ENCODE peak calls at places on chromosomes 11 and 22, in four cellular contexts. U, Y, E and X are unnamed samples.

GRCh38 chr11:27387362-27387761 is 24.3 kb upstream of the CCDC34 start:
- DNase-seq in E (no peak), U (no peak), Y (no peak), X (no peak)

GRCh38 chr22:19035474-19036228 is 86.6 kb downstream of the DGCR2 start:
- DNase-seq in E (no peak), Y (no peak), U (peak; percentile 45), X (peak; percentile 41)

GRCh38 chr22:20905415-20906386 is 11.5 kb upstream of the CRKL start:
- DNase-seq in U (no peak), Y (no peak), E (no peak), X (no peak)

GRCh38 chr11:108871152-108871551 is 206.3 kb downstream of the DDX10 start:
- DNase-seq in E (no peak), Y (no peak), U (peak; percentile 55), X (peak; percentile 62)

GRCh38 chr11:8934735-8935478 is 2.2 kb upstream of the C11orf16 start:
- DNase-seq in U (peak; percentile 78), Y (no peak), E (no peak), X (peak; percentile 55)

GRCh38 chr11:9330387-9331384 is 16.3 kb upstream of the TMEM41B start:
- DNase-seq in U (no peak), E (no peak), Y (no peak), X (no peak)

GRCh38 chr11:75474878-75475766 is 42.1 kb upstream of the KLHL35 start:
- DNase-seq in Y (peak; percentile 59), E (peak; percentile 46), U (peak; percentile 71), X (peak; percentile 65)

GRCh38 chr11:117969160-117969991 is 16.8 kb upstream of the IL10RA start:
- DNase-seq in E (no peak), U (no peak), Y (no peak), X (no peak)

GRCh38 chr11:110463153-110463552 is 33.4 kb downstream of the FDX1 start:
- DNase-seq in Y (peak; percentile 38), E (peak; percentile 46), U (peak; percentile 70), X (peak; percentile 59)

GRCh38 chr22:39174498-39175120 is 22.1 kb upstream of the CBX7 start:
- DNase-seq in E (peak; percentile 70), U (peak; percentile 91), Y (peak; percentile 82), X (peak; percentile 91)

GRCh38 chr11:69298778-69299461 is 5.0 kb downstream of the MYEOV start:
- DNase-seq in Y (no peak), U (no peak), E (no peak), X (no peak)

GRCh38 chr11:76628408-76628947 is 42.1 kb downstream of the LRRC32 start:
- DNase-seq in Y (no peak), E (no peak), U (no peak), X (no peak)

GRCh38 chr22:48897638-48897954 is 930.1 kb downstream of the BRD1 start:
- DNase-seq in Y (no peak), E (no peak), U (no peak), X (no peak)

GRCh38 chr11:120652705-120653335 is 141.3 kb downstream of the GRIK4 start:
- DNase-seq in E (no peak), U (peak; percentile 28), Y (no peak), X (no peak)

GRCh38 chr22:17056058-17056457 is 28.7 kb upstream of the IL17RA start:
- DNase-seq in E (no peak), U (no peak), Y (no peak), X (no peak)

GRCh38 chr11:12815150-12815523 is 140.9 kb downstream of the TEAD1 start:
- DNase-seq in E (no peak), Y (no peak), U (no peak), X (no peak)

GRCh38 chr22:48650323-48651035 is 1177.2 kb downstream of the BRD1 start:
- DNase-seq in Y (no peak), E (no peak), U (no peak), X (no peak)

GRCh38 chr11:708511-708910 is 2.5 kb downstream of the EPS8L2 start:
- DNase-seq in U (no peak), E (no peak), Y (no peak), X (no peak)

GRCh38 chr11:34335331-34335730 is 22.5 kb downstream of the ABTB2 start:
- DNase-seq in E (no peak), U (no peak), Y (no peak), X (no peak)

GRCh38 chr11:71247551-71248250 is 4.7 kb downstream of the SHANK2 start:
- DNase-seq in U (peak; percentile 38), E (no peak), Y (peak; percentile 64), X (no peak)

GRCh38 chr11:71248251-71248570 is 4.2 kb downstream of the SHANK2 start:
- DNase-seq in E (no peak), Y (no peak), U (peak; percentile 32), X (no peak)

GRCh38 chr11:71248656-71249055 is 3.7 kb downstream of the SHANK2 start:
- DNase-seq in E (no peak), U (peak; percentile 41), Y (no peak), X (no peak)

GRCh38 chr11:71250512-71251158 is 1.7 kb downstream of the SHANK2 start:
- DNase-seq in U (peak; percentile 35), Y (no peak), E (peak; percentile 3), X (no peak)

DNA sequence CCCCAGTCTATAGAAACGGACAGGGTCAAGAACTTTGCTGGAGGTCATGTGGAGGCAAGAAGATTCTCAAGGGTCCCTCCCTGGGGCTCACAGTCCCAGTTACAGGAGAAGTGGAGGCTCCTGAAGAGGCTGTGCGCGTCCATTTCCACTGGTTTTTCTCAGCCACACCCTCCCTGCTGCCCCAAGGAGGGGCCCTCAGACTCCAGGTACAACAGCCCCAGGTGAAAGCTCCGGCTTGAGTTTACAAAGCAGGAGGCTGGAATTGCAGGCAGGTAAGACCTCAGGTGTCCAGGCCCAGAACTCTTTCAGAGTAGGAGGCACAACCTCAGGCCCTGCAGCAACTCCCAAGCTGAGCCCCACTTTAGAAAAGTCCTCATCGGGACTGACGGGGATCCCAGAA is 3.1 kb downstream of the SHANK2 start:
- DNase-seq in E (no peak), Y (no peak), U (peak; percentile 50), X (no peak)
- H3K27me3 ChIP-seq in E (peaks cover 54% of the 10 kb centered on the region), Y (peaks cover 90% of the 10 kb centered on the region), U (no peaks in the 10 kb centered on the region), X (peaks cover 41% of the 10 kb centered on the region)

GRCh38 chr11:2482199-2482598 is 37.4 kb downstream of the KCNQ1 start:
- DNase-seq in E (no peak), U (no peak), Y (no peak), X (no peak)
- H3K27me3 ChIP-seq in E (peaks cover 6% of the 10 kb centered on the region), U (no peaks in the 10 kb centered on the region), Y (no peaks in the 10 kb centered on the region), X (no peaks in the 10 kb centered on the region)

GRCh38 chr11:17406818-17407149 is 18.3 kb upstream of the KCNJ11 start:
- DNase-seq in E (no peak), U (no peak), Y (no peak), X (no peak)

GRCh38 chr11:17410606-17411379 is 22.3 kb upstream of the KCNJ11 start:
- DNase-seq in E (peak; percentile 74), Y (no peak), U (no peak), X (no peak)

GRCh38 chr11:17407575-17407974 is 19.1 kb upstream of the KCNJ11 start:
- DNase-seq in Y (no peak), E (no peak), U (no peak), X (no peak)

GRCh38 chr11:17408026-17408425 is 19.6 kb upstream of the KCNJ11 start:
- DNase-seq in E (no peak), Y (no peak), U (no peak), X (no peak)

DNA sequence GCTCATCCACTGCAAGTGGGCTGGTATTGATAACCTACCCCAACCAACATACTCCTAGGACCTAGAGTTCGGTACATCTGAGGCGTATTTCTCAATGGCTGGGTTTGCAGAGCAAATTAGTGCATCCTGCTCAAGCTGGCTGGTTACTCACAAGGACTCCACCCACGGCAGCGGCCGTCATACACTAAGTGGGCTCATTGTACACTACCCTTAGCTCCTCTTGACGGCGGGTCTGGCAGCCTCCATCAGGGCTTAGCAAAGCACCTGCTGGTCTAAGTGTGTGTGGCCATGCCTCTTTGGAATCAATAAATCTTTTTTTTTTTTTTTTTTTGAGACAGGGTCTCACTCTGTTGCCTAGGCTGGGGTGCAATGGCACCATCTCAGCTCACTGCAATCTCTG is 20.2 kb upstream of the KCNJ11 start:
- DNase-seq in E (no peak), Y (no peak), U (no peak), X (no peak)
- H3K27me3 ChIP-seq in E (no peaks in the 10 kb centered on the region), Y (no peaks in the 10 kb centered on the region), U (no peaks in the 10 kb centered on the region), X (peaks cover 3% of the 10 kb centered on the region)

DNA sequence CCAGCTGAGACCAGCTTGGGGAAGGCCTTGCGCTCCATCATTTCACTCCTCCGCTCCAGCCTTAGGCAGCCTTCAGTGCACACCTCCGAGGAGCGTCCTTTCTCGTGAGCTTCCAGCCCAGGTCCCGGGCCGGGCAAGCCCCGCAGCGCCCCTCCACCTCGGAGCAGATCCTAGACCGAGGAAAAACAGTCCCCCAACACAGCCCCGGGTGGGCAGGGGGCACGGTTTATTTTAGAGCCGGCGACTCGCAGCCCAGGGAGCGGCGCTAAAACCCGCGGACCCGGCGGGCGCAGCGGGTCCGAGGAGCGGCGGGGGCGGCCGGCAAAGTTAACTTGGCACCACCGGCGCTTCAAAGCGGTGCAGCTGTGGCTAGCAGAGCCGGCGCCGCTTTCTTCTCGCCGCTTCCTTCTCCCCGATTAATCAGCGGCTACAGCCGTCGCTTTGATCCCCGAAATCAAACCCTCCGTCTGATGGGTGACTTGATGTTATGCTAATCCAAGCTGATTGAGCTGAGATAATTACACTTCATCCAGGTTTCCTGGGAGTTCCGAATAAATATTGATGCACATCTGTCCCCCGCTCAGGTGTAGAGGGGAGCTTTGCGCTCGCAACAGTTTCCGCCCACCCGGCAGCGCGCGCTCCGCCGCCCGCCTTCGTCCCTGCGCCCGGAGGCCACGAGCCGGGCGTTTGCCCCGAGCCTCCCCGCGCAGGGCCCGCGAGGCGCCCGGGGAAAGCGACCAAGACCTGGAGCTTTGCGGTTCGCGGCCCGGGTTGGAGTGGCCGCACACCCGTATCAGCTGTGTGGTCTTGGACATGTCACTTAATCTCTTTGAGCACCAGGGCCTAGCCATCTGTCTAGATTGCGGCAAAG is 192.7 kb downstream of the BUD13 start:
- DNase-seq in E (no peak), U (no peak), Y (no peak), X (no peak)
- H3K27me3 ChIP-seq in E (peaks cover 76% of the 10 kb centered on the region), U (peaks cover 13% of the 10 kb centered on the region), Y (peaks cover 53% of the 10 kb centered on the region), X (peaks cover 37% of the 10 kb centered on the region)

DNA sequence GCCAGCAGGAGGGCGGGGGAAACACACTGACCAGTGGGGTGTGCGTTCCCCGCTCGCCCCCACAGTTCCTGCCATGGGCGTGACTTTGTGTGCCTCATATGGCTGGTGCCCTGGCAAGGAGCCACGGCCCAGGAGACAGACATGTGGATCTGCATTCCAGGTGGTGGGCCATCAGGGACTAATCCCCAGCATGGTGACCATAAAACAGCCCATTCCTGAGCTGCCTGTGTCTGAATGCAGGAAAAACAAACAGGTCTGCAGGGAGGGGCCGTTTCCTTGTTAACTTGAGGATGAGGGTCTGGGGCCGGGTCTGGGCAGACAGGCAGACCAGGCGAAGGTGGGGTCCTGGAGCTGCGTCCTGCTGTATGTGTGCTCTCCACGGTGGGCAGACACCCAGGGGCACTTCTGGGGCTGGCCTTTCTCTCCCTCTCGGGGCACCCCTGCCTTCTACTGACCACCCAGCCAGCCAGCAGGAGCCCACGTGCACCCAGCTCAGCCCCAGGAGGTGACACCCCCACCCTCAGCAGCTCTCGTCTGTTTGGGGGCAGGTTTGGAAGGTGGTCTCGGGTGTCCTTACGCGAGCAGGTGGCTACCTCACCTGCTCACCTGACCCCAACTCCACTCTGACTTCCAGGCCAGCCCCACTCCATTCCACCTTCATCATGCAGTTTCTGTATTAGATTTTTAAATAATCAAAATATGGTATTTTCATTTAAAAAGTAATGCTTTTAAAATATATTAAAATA is 120.3 kb downstream of the KCNQ1OT1 start:
- DNase-seq in E (no peak), U (peak; percentile 42), Y (peak; percentile 20), X (peak; percentile 7)
- H3K27me3 ChIP-seq in E (no peaks in the 10 kb centered on the region), U (no peaks in the 10 kb centered on the region), Y (no peaks in the 10 kb centered on the region), X (no peaks in the 10 kb centered on the region)